ENCODE peak calls at places on chromosomes 11 and 22, in seven cellular contexts. T is EH; H is substantia nigra; L is spleen; B is stimulated activated CD4-positive, alpha-beta T cell treated with anti-CD3 and anti-CD28 coated beads, Interleukin-2, amount 100 ng/mL, for 48 hours; S is activated naive CD8-positive, alpha-beta T cell treated with anti-CD3 and anti-CD28 coated beads, Interleukin-2, amount 50 U/mL, for 16 hours; P is fibroblast of the aortic adventitia. N is an unnamed sample.

GRCh38 chr11:28231475-28231874 is 123.3 kb downstream of the METTL15 start:
- DNase-seq in S (no peak), H (no peak), L (no peak), T (peak; percentile 47), P (peak; percentile 12), B (no peak), N (no peak)

GRCh38 chr11:6962673-6963072 is 36.4 kb downstream of the ZNF215 start:
- DNase-seq in P (peak; percentile 45), T (no peak), H (no peak), B (no peak), S (no peak), L (no peak), N (no peak)

GRCh38 chr11:10072841-10073240 is 221.2 kb downstream of the SBF2 start:
- DNase-seq in L (no peak), S (no peak), T (peak; percentile 32), B (no peak), P (no peak), H (no peak), N (no peak)

GRCh38 chr11:93271596-93271995 is 58.9 kb upstream of the DEUP1 start:
- DNase-seq in B (no peak), P (no peak), S (no peak), L (no peak), T (no peak), H (no peak), N (no peak)

GRCh38 chr11:72411623-72412532 is 22.5 kb downstream of the CLPB start:
- DNase-seq in S (no peak), L (peak; percentile 78), P (no peak), B (no peak), H (peak; percentile 14), T (no peak), N (peak; percentile 47)

GRCh38 chr11:106853850-106854401 is 164.3 kb downstream of the GUCY1A2 start:
- DNase-seq in H (no peak), T (peak; percentile 8), P (no peak), L (peak; percentile 39), S (no peak), B (no peak), N (no peak)

GRCh38 chr11:48077251-48077650 is 96.9 kb downstream of the PTPRJ start:
- DNase-seq in B (no peak), L (no peak), H (no peak), T (peak; percentile 68), P (no peak), S (no peak), N (no peak)

GRCh38 chr22:29032014-29032475 is 29.6 kb downstream of the C22orf31 start:
- DNase-seq in S (no peak), H (no peak), P (no peak), T (peak; percentile 6), L (no peak), B (no peak), N (no peak)

GRCh38 chr11:2697871-2698270 is 1.9 kb downstream of the KCNQ1OT1 start:
- DNase-seq in S (no peak), H (no peak), B (no peak), P (peak; percentile 22), T (peak; percentile 8), L (no peak), N (no peak)

GRCh38 chr11:45411221-45411946 is 125.2 kb upstream of the SYT13 start:
- DNase-seq in H (no peak), B (no peak), L (no peak), T (peak; percentile 49), P (peak; percentile 14), S (no peak), N (no peak)

GRCh38 chr11:77547863-77548551 is 41.7 kb upstream of the AQP11 start:
- DNase-seq in L (no peak), T (peak; percentile 76), P (peak; percentile 86), S (no peak), B (peak; percentile 17), H (peak; percentile 12), N (peak; percentile 24)

GRCh38 chr11:124536520-124536919 is 6.9 kb downstream of the OR8B12 start:
- DNase-seq in S (no peak), B (no peak), H (no peak), L (no peak), T (peak; percentile 47), P (peak; percentile 30), N (no peak)

GRCh38 chr11:81007046-81007445 is 1566.2 kb upstream of the TENM4 start:
- DNase-seq in P (peak; percentile 64), B (no peak), L (no peak), S (no peak), T (no peak), H (no peak), N (no peak)

GRCh38 chr11:81224396-81224795 is 1509.3 kb downstream of the FAM181B start:
- DNase-seq in L (no peak), T (no peak), B (no peak), H (no peak), P (no peak), S (no peak), N (no peak)

GRCh38 chr11:1876361-1877063 is 15.2 kb downstream of the PRR33 start:
- DNase-seq in T (peak; percentile 36), P (peak; percentile 41), H (no peak), B (no peak), L (peak; percentile 87), S (no peak), N (peak; percentile 85)

GRCh38 chr11:72078477-72078876 is 1.9 kb downstream of the NUMA1 start:
- DNase-seq in S (no peak), L (no peak), H (no peak), B (no peak), P (peak; percentile 37), T (peak; percentile 45), N (no peak)

GRCh38 chr11:32893091-32893946 is 708 bp downstream of the QSER1 start:
- DNase-seq in H (peak; percentile 36), P (peak; percentile 23), T (peak; percentile 38), L (peak; percentile 92), B (peak; percentile 28), S (peak; percentile 24), N (peak; percentile 92)

GRCh38 chr11:96317576-96317975 is 25.4 kb downstream of the MAML2 start:
- DNase-seq in B (no peak), L (no peak), S (no peak), H (no peak), P (no peak), T (no peak), N (no peak)

GRCh38 chr11:8063319-8063718 is 17.7 kb upstream of the TUB start:
- DNase-seq in S (no peak), B (no peak), T (peak; percentile 25), L (no peak), H (no peak), P (peak; percentile 76), N (no peak)

GRCh38 chr22:48357196-48357595 is 1470.5 kb downstream of the BRD1 start:
- DNase-seq in P (no peak), S (no peak), H (no peak), B (no peak), L (peak; percentile 36), T (no peak), N (no peak)

GRCh38 chr11:123434262-123434661 is 4.2 kb downstream of the GRAMD1B start:
- DNase-seq in S (no peak), B (no peak), P (peak; percentile 21), H (no peak), T (peak; percentile 61), L (no peak), N (no peak)

GRCh38 chr22:20979243-20979809 is 2.8 kb upstream of the LZTR1 start:
- DNase-seq in H (peak; percentile 24), B (peak; percentile 42), T (peak; percentile 62), S (peak; percentile 46), P (peak; percentile 49), L (no peak), N (peak; percentile 91)

GRCh38 chr11:12251651-12252560 is 125.5 kb upstream of the PARVA start:
- DNase-seq in H (no peak), L (no peak), P (no peak), S (no peak), T (no peak), B (no peak), N (no peak)

GRCh38 chr11:122746050-122746478 is 90.5 kb downstream of the UBASH3B start:
- DNase-seq in P (no peak), B (peak; percentile 51), T (no peak), S (peak; percentile 46), L (no peak), H (no peak), N (no peak)

GRCh38 chr22:24140357-24140756 is 40.9 kb upstream of the SUSD2 start:
- DNase-seq in T (peak; percentile 27), H (no peak), S (no peak), B (no peak), P (peak; percentile 31), L (no peak), N (no peak)

GRCh38 chr22:31130873-31131272 is 8.1 kb downstream of the INPP5J start:
- DNase-seq in L (peak; percentile 39), H (no peak), T (no peak), P (no peak), S (no peak), B (no peak), N (peak; percentile 67)

GRCh38 chr11:70503878-70504240 is 105.5 kb downstream of the CTTN start:
- DNase-seq in L (peak; percentile 39), P (no peak), S (no peak), T (no peak), H (no peak), B (no peak), N (no peak)

GRCh38 chr11:119175493-119176077 is 7.1 kb downstream of the NLRX1 start:
- DNase-seq in L (no peak), T (peak; percentile 48), H (no peak), S (no peak), B (no peak), P (peak; percentile 22), N (no peak)

GRCh38 chr22:19036523-19037273 is 85.5 kb downstream of the DGCR2 start:
- DNase-seq in P (no peak), L (no peak), H (no peak), B (no peak), S (no peak), T (peak; percentile 12), N (peak; percentile 58)